ENCODE peak calls at places on chromosomes 3 and 15, in ten cellular contexts. A is tibial nerve, V is fibroblast of the aortic adventitia, G is A549, Y is left ventricle myocardium inferior, H is mucosa of gallbladder, T is NCI-H1105 treated with DMSO at 0.1 percent for 48 hours, Q is IMR-90, F is ureter, U is GM03348. D is an unnamed sample.

GRCh38 chr3:20772869-20773268 is 586.9 kb upstream of the SGO1 start:
- DNase-seq in A (no peak), V (no peak), G (no peak), Y (no peak), H (no peak), T (peak; percentile 70), Q (no peak), F (no peak), U (no peak), D (no peak)

GRCh38 chr3:194575484-194576210 is 57.6 kb downstream of the TMEM44 start:
- DNase-seq in A (peak; percentile 45), V (peak; percentile 99), G (peak; percentile 68), Y (no peak), H (no peak), T (no peak), Q (peak; percentile 64), F (no peak), U (peak; percentile 72), D (no peak)

GRCh38 chr15:62816342-62817059 is 226.0 kb upstream of the TPM1 start:
- DNase-seq in A (no peak), V (peak; percentile 17), G (no peak), Y (no peak), H (no peak), T (no peak), Q (no peak), F (no peak), U (no peak), D (no peak)

GRCh38 chr3:23987376-23987775 is 42.3 kb downstream of the NR1D2 start:
- DNase-seq in A (no peak), V (no peak), G (no peak), Y (no peak), H (no peak), T (no peak), Q (no peak), F (no peak), U (no peak), D (no peak)

GRCh38 chr3:165641569-165642310 is 195.5 kb downstream of the BCHE start:
- DNase-seq in A (no peak), V (no peak), G (no peak), Y (no peak), H (no peak), T (peak; percentile 13), Q (no peak), F (no peak), U (no peak), D (no peak)

GRCh38 chr15:48963524-48964113 is at the start of gene SHC4:
- DNase-seq in A (peak; percentile 74), V (peak; percentile 88), G (peak; percentile 63), Y (peak; percentile 64), H (peak; percentile 61), T (peak; percentile 70), Q (peak; percentile 86), F (peak; percentile 66), U (peak; percentile 74), D (peak; percentile 85)

GRCh38 chr15:77533530-77533929 is 99.2 kb downstream of the LINGO1 start:
- DNase-seq in A (no peak), V (no peak), G (no peak), Y (no peak), H (no peak), T (no peak), Q (no peak), F (no peak), U (no peak), D (no peak)

GRCh38 chr3:196287066-196287404 is 491 bp downstream of the PCYT1A start:
- DNase-seq in A (no peak), V (peak; percentile 39), G (peak; percentile 10), Y (peak; percentile 40), H (peak; percentile 19), T (no peak), Q (no peak), F (no peak), U (peak; percentile 39), D (peak; percentile 54)

GRCh38 chr3:152385761-152386160 is 117.0 kb downstream of the MBNL1 start:
- DNase-seq in A (no peak), V (peak; percentile 42), G (peak; percentile 81), Y (no peak), H (no peak), T (no peak), Q (peak; percentile 85), F (no peak), U (peak; percentile 47), D (peak; percentile 73)

GRCh38 chr3:65619391-65620298 is 419.1 kb downstream of the MAGI1 start:
- DNase-seq in A (no peak), V (peak; percentile 52), G (no peak), Y (no peak), H (no peak), T (peak; percentile 12), Q (peak; percentile 92), F (no peak), U (no peak), D (peak; percentile 58)

GRCh38 chr15:70236306-70237103 is 138.8 kb upstream of the TLE3 start:
- DNase-seq in A (no peak), V (peak; percentile 16), G (no peak), Y (no peak), H (no peak), T (no peak), Q (peak; percentile 81), F (no peak), U (peak; percentile 82), D (no peak)

GRCh38 chr3:162544246-162544645 is 1047.6 kb downstream of the OTOL1 start:
- DNase-seq in A (no peak), V (no peak), G (no peak), Y (no peak), H (no peak), T (no peak), Q (peak; percentile 1), F (no peak), U (no peak), D (no peak)

GRCh38 chr15:31465083-31465955 is 138.7 kb downstream of the KLF13 start:
- DNase-seq in A (no peak), V (no peak), G (no peak), Y (no peak), H (peak; percentile 40), T (no peak), Q (no peak), F (peak; percentile 66), U (no peak), D (no peak)

GRCh38 chr3:47359283-47359682 is 21.5 kb upstream of the PTPN23 start:
- DNase-seq in A (no peak), V (no peak), G (no peak), Y (no peak), H (no peak), T (no peak), Q (no peak), F (no peak), U (no peak), D (no peak)

GRCh38 chr15:53115563-53115962 is 325.4 kb upstream of the ONECUT1 start:
- DNase-seq in A (no peak), V (no peak), G (no peak), Y (no peak), H (no peak), T (no peak), Q (no peak), F (no peak), U (no peak), D (no peak)

GRCh38 chr3:193190387-193190786 is 50.6 kb upstream of the PLAAT1 start:
- DNase-seq in A (peak; percentile 8), V (no peak), G (peak; percentile 35), Y (no peak), H (no peak), T (peak; percentile 33), Q (no peak), F (no peak), U (no peak), D (peak; percentile 53)

GRCh38 chr3:64049136-64049535 is 25.8 kb upstream of the PSMD6 start:
- DNase-seq in A (no peak), V (peak; percentile 39), G (peak; percentile 45), Y (no peak), H (no peak), T (no peak), Q (peak; percentile 74), F (no peak), U (no peak), D (peak; percentile 54)

GRCh38 chr3:17023006-17023664 is 138.4 kb downstream of the PLCL2 start:
- DNase-seq in A (no peak), V (no peak), G (no peak), Y (no peak), H (no peak), T (no peak), Q (peak; percentile 12), F (no peak), U (no peak), D (peak; percentile 47)

GRCh38 chr15:38683382-38684242 is 119.0 kb upstream of the RASGRP1 start:
- DNase-seq in A (peak; percentile 25), V (peak; percentile 69), G (peak; percentile 38), Y (no peak), H (peak; percentile 67), T (peak; percentile 23), Q (peak; percentile 53), F (peak; percentile 54), U (peak; percentile 66), D (peak; percentile 74)

GRCh38 chr3:157369712-157370447 is 66.8 kb upstream of the PTX3 start:
- DNase-seq in A (no peak), V (peak; percentile 56), G (peak; percentile 26), Y (no peak), H (no peak), T (peak; percentile 15), Q (no peak), F (no peak), U (no peak), D (no peak)

GRCh38 chr15:74382004-74382816 is 14.8 kb upstream of the CYP11A1 start:
- DNase-seq in A (peak; percentile 82), V (peak; percentile 83), G (peak; percentile 62), Y (peak; percentile 86), H (peak; percentile 87), T (peak; percentile 36), Q (peak; percentile 75), F (peak; percentile 87), U (peak; percentile 95), D (peak; percentile 92)

GRCh38 chr3:51966941-51967383 is 292 bp downstream of the PCBP4 start:
- DNase-seq in A (no peak), V (no peak), G (no peak), Y (no peak), H (no peak), T (no peak), Q (no peak), F (no peak), U (peak; percentile 22), D (no peak)

GRCh38 chr3:67654832-67655152 is 380 bp upstream of the SUCLG2 start:
- DNase-seq in A (peak; percentile 9), V (no peak), G (no peak), Y (no peak), H (no peak), T (peak; percentile 24), Q (no peak), F (no peak), U (no peak), D (no peak)

GRCh38 chr3:28347374-28348285 is 891 bp upstream of the ZCWPW2 start:
- DNase-seq in A (peak; percentile 33), V (peak; percentile 91), G (no peak), Y (no peak), H (no peak), T (peak; percentile 17), Q (peak; percentile 65), F (no peak), U (peak; percentile 26), D (no peak)

GRCh38 chr15:60134609-60135008 is 130.5 kb downstream of the FOXB1 start:
- DNase-seq in A (no peak), V (no peak), G (peak; percentile 31), Y (no peak), H (no peak), T (no peak), Q (no peak), F (no peak), U (no peak), D (no peak)

GRCh38 chr3:138072816-138073215 is 42.6 kb downstream of the DZIP1L start:
- DNase-seq in A (no peak), V (no peak), G (no peak), Y (no peak), H (no peak), T (no peak), Q (no peak), F (no peak), U (no peak), D (no peak)

GRCh38 chr3:188469228-188469885 is 315.4 kb downstream of the LPP start:
- DNase-seq in A (peak; percentile 64), V (no peak), G (no peak), Y (no peak), H (no peak), T (no peak), Q (no peak), F (no peak), U (no peak), D (peak; percentile 90)

GRCh38 chr3:188489639-188490405 is 335.9 kb downstream of the LPP start:
- DNase-seq in A (no peak), V (peak; percentile 30), G (no peak), Y (no peak), H (no peak), T (no peak), Q (peak; percentile 90), F (no peak), U (peak; percentile 52), D (no peak)

D was measured in astrocyte of the hippocampus.